ENCODE peak calls at places on chromosome 21, in nine cellular contexts. F is neural progenitor cell, T is fibroblast of mammary gland, B is mesothelial cell of epicardium, G is left ventricle myocardium inferior, V is uterus, W is GM06990, K is body of pancreas, O is cardiac muscle cell. J is an unnamed sample.

GRCh38 chr21:41961282-41961701 is 7.5 kb upstream of the C2CD2 start:
- DNase-seq in K (no peak), T (peak), F (no peak), W (no peak), G (no peak), V (no peak), O (no peak), B (no peak), J (no peak)

GRCh38 chr21:42389449-42389835 is 6.4 kb downstream of the TMPRSS3 start:
- DNase-seq in B (no peak), G (no peak), F (peak), V (no peak), O (no peak), W (no peak), K (peak), T (no peak), J (no peak)

GRCh38 chr21:25329227-25329626 is 278.1 kb downstream of the MRPL39 start:
- DNase-seq in W (no peak), B (no peak), T (peak), F (no peak), K (no peak), V (no peak), O (no peak), G (no peak), J (no peak)

GRCh38 chr21:38420140-38420539 is 78.1 kb downstream of the ERG start:
- DNase-seq in B (no peak), G (no peak), W (no peak), K (no peak), T (peak), V (no peak), F (no peak), O (no peak), J (no peak)

GRCh38 chr21:21458124-21458631 is 460.0 kb downstream of the NCAM2 start:
- DNase-seq in V (no peak), B (no peak), F (no peak), O (no peak), W (no peak), K (no peak), G (no peak), T (no peak), J (no peak)

GRCh38 chr21:31329431-31330143 is 14.5 kb downstream of the TIAM1 start:
- DNase-seq in T (no peak), W (no peak), V (no peak), B (no peak), O (no peak), G (no peak), F (no peak), K (no peak), J (no peak)

GRCh38 chr21:41653944-41654625 is 112.8 kb downstream of the RIPK4 start:
- DNase-seq in G (no peak), B (no peak), K (no peak), W (no peak), V (no peak), F (no peak), T (peak), O (no peak), J (no peak)

GRCh38 chr21:8993284-8993942 is 1528.0 kb upstream of the TPTE start:
- DNase-seq in V (no peak), K (no peak), F (no peak), O (no peak), W (no peak), T (no peak), B (no peak), G (no peak), J (no peak)

GRCh38 chr21:31351973-31352372 is 7.9 kb upstream of the TIAM1 start:
- DNase-seq in K (no peak), G (no peak), V (no peak), W (no peak), T (peak), B (no peak), F (no peak), O (no peak), J (no peak)

GRCh38 chr21:41620982-41621381 is 113.0 kb upstream of the TMPRSS2 start:
- DNase-seq in W (no peak), B (no peak), T (peak), K (no peak), F (no peak), V (no peak), G (no peak), O (no peak), J (no peak)

GRCh38 chr21:39051561-39051949 is 131.7 kb downstream of the PSMG1 start:
- DNase-seq in W (no peak), F (no peak), G (no peak), V (no peak), O (no peak), T (peak), K (no peak), B (no peak), J (no peak)

GRCh38 chr21:30336596-30336995 is 898 bp downstream of the KRTAP27-1 start:
- DNase-seq in V (no peak), B (no peak), K (no peak), T (peak), F (no peak), W (no peak), G (no peak), O (no peak), J (no peak)

GRCh38 chr21:33491373-33492102 is at the start of gene DNAJC28:
- DNase-seq in T (peak), V (peak), O (peak), W (peak), B (peak), G (peak), K (peak), F (peak), J (peak)

GRCh38 chr21:42021751-42022430 is 11.7 kb upstream of the ZBTB21 start:
- DNase-seq in W (no peak), F (peak), O (no peak), K (peak), T (no peak), V (no peak), B (no peak), G (no peak), J (no peak)

GRCh38 chr21:42524341-42525227 is 10.9 kb downstream of the SLC37A1 start:
- DNase-seq in B (no peak), O (peak), K (peak), W (peak), G (peak), F (peak), T (peak), V (peak), J (peak)

GRCh38 chr21:38493549-38494253 is 4.6 kb downstream of the ERG start:
- DNase-seq in V (no peak), F (no peak), T (no peak), G (no peak), O (no peak), B (no peak), K (no peak), W (no peak), J (no peak)

GRCh38 chr21:32496536-32496935 is 84.0 kb downstream of the EVA1C start:
- DNase-seq in W (no peak), T (no peak), V (no peak), O (no peak), K (no peak), B (no peak), G (no peak), F (no peak), J (no peak)

GRCh38 chr21:32726742-32727477 is 903 bp downstream of the SYNJ1 start:
- DNase-seq in B (peak), T (peak), V (peak), F (peak), K (no peak), G (peak), O (peak), W (no peak), J (peak)

GRCh38 chr21:42298657-42299056 is 16.6 kb downstream of the TFF3 start:
- DNase-seq in T (no peak), V (peak), W (no peak), O (no peak), F (no peak), B (no peak), G (no peak), K (no peak), J (no peak)

GRCh38 chr21:39406065-39406464 is 39.5 kb downstream of the LCA5L start:
- DNase-seq in B (no peak), V (no peak), F (no peak), G (no peak), T (no peak), O (no peak), W (no peak), K (no peak), J (no peak)

GRCh38 chr21:38861006-38861405 is 55.3 kb downstream of the ETS2 start:
- DNase-seq in O (no peak), G (peak), W (no peak), F (no peak), T (no peak), B (no peak), V (no peak), K (no peak), J (no peak)

GRCh38 chr21:19468981-19469715 is 1065.6 kb upstream of the TMPRSS15 start:
- DNase-seq in O (no peak), B (no peak), V (no peak), T (no peak), K (no peak), W (no peak), G (no peak), F (no peak), J (no peak)

GRCh38 chr21:25005388-25005787 is 601.9 kb downstream of the MRPL39 start:
- DNase-seq in T (peak), O (no peak), B (no peak), F (no peak), W (no peak), V (no peak), K (no peak), G (no peak), J (no peak)

GRCh38 chr21:43345046-43345745 is 81.7 kb downstream of the SIK1 start:
- DNase-seq in B (no peak), K (no peak), V (no peak), T (no peak), O (no peak), F (no peak), W (no peak), G (no peak), J (no peak)

GRCh38 chr21:41425588-41425953 is 468 bp upstream of the MX1 start:
- DNase-seq in G (no peak), O (no peak), K (no peak), B (no peak), F (no peak), T (no peak), W (no peak), V (no peak), J (no peak)

GRCh38 chr21:33651965-33652680 is 9.8 kb downstream of the ITSN1 start:
- DNase-seq in B (no peak), V (no peak), W (no peak), T (no peak), F (no peak), G (no peak), O (peak), K (no peak), J (no peak)

GRCh38 chr21:35974801-35975200 is 85.5 kb downstream of the SETD4 start:
- DNase-seq in B (no peak), F (no peak), O (no peak), T (peak), V (no peak), G (no peak), W (no peak), K (peak), J (no peak)

GRCh38 chr21:35980821-35981220 is 79.5 kb downstream of the SETD4 start:
- DNase-seq in W (no peak), O (no peak), T (no peak), K (no peak), F (no peak), B (no peak), G (no peak), V (no peak), J (no peak)

GRCh38 chr21:35976481-35976880 is 83.8 kb downstream of the SETD4 start:
- DNase-seq in K (no peak), T (no peak), F (no peak), G (no peak), V (no peak), O (no peak), B (no peak), W (no peak), J (no peak)

GRCh38 chr21:35981514-35982070 is 78.7 kb downstream of the SETD4 start:
- DNase-seq in B (no peak), G (no peak), K (no peak), O (no peak), W (no peak), V (no peak), F (no peak), T (no peak), J (no peak)

GRCh38 chr21:35976929-35977328 is 83.4 kb downstream of the SETD4 start:
- DNase-seq in O (no peak), K (no peak), F (no peak), G (no peak), V (no peak), W (no peak), B (no peak), T (no peak), J (no peak)
- TF ChIP-seq CTCF in O (no peak), K (no peak), F (no peak), G (no peak), V (no peak), W (no peak), B (no peak), T (no peak), J (no peak)

GRCh38 chr21:46323710-46324389 is at the start of the genes C21orf58 and PCNT:
- DNase-seq in O (peak), B (peak), W (peak), K (peak), F (peak), T (peak), V (peak), G (peak), J (peak)

GRCh38 chr21:46326110-46326703 is 2.3 kb downstream of the PCNT start:
- DNase-seq in V (no peak), K (no peak), O (no peak), T (no peak), W (no peak), B (no peak), G (no peak), F (no peak), J (no peak)

GRCh38 chr21:46323227-46323709 is 402 bp downstream of the C21orf58 start:
- DNase-seq in T (no peak), K (no peak), F (peak), V (no peak), W (no peak), G (no peak), B (no peak), O (peak), J (peak)

GRCh38 chr21:46324390-46325072 is 575 bp downstream of the PCNT start:
- DNase-seq in F (peak), G (peak), K (peak), B (peak), V (peak), O (peak), W (peak), T (peak), J (peak)

GRCh38 chr21:46325073-46325912 is 1.3 kb downstream of the PCNT start:
- DNase-seq in V (peak), F (peak), B (peak), G (peak), W (peak), T (peak), O (peak), K (peak), J (peak)
- TF ChIP-seq CTCF in V (no peak), F (peak), B (no peak), G (peak), W (peak), T (peak), O (peak), K (peak), J (peak)

GRCh38 chr21:29154270-29154669 is 23.8 kb downstream of the MAP3K7CL start:
- DNase-seq in O (no peak), T (no peak), W (no peak), G (no peak), F (no peak), K (no peak), B (no peak), V (no peak), J (no peak)

GRCh38 chr21:29152936-29153335 is 22.5 kb downstream of the MAP3K7CL start:
- DNase-seq in G (no peak), T (peak), O (no peak), B (no peak), V (no peak), W (no peak), K (no peak), F (no peak), J (no peak)

GRCh38 chr21:29155933-29156260 is 25.5 kb downstream of the MAP3K7CL start:
- DNase-seq in V (no peak), W (no peak), F (no peak), B (no peak), T (no peak), O (no peak), G (no peak), K (no peak), J (no peak)

GRCh38 chr21:29157084-29157483 is 26.6 kb downstream of the MAP3K7CL start:
- DNase-seq in V (no peak), F (no peak), G (no peak), T (no peak), W (no peak), K (no peak), O (no peak), B (no peak), J (no peak)

GRCh38 chr21:29155118-29155932 is 24.9 kb downstream of the MAP3K7CL start:
- DNase-seq in K (peak), T (peak), F (peak), W (no peak), O (peak), B (no peak), V (peak), G (peak), J (no peak)
- TF ChIP-seq CTCF in K (no peak), T (no peak), F (no peak), W (no peak), O (peak), B (no peak), V (no peak), G (peak), J (no peak)

GRCh38 chr21:29306920-29307319 is 8.2 kb downstream of the BACH1 start:
- DNase-seq in F (no peak), T (no peak), K (no peak), G (no peak), W (no peak), V (no peak), B (no peak), O (no peak), J (no peak)

GRCh38 chr21:29305068-29305467 is 6.3 kb downstream of the BACH1 start:
- DNase-seq in F (no peak), G (no peak), T (peak), V (no peak), W (no peak), K (no peak), B (no peak), O (no peak), J (no peak)

GRCh38 chr21:29303301-29303700 is 4.6 kb downstream of the BACH1 start:
- DNase-seq in O (no peak), W (no peak), K (no peak), B (no peak), G (no peak), F (no peak), T (no peak), V (no peak), J (no peak)

GRCh38 chr21:29304577-29304976 is 5.9 kb downstream of the BACH1 start:
- DNase-seq in W (no peak), T (no peak), B (no peak), O (no peak), K (no peak), F (no peak), G (no peak), V (no peak), J (no peak)

GRCh38 chr21:29305561-29305960 is 6.8 kb downstream of the BACH1 start:
- DNase-seq in V (no peak), O (no peak), W (no peak), T (no peak), K (no peak), B (no peak), G (no peak), F (no peak), J (no peak)
- TF ChIP-seq CTCF in V (no peak), O (no peak), W (no peak), T (no peak), K (no peak), B (no peak), G (no peak), F (no peak), J (no peak)

GRCh38 chr21:15233611-15234010 is 168.8 kb upstream of the NRIP1 start:
- DNase-seq in W (no peak), T (no peak), K (no peak), O (no peak), F (no peak), B (no peak), V (no peak), G (no peak), J (no peak)

GRCh38 chr21:15240846-15241245 is 176.0 kb upstream of the NRIP1 start:
- DNase-seq in K (no peak), B (no peak), T (no peak), W (no peak), F (no peak), O (no peak), V (no peak), G (no peak), J (no peak)

DNA sequence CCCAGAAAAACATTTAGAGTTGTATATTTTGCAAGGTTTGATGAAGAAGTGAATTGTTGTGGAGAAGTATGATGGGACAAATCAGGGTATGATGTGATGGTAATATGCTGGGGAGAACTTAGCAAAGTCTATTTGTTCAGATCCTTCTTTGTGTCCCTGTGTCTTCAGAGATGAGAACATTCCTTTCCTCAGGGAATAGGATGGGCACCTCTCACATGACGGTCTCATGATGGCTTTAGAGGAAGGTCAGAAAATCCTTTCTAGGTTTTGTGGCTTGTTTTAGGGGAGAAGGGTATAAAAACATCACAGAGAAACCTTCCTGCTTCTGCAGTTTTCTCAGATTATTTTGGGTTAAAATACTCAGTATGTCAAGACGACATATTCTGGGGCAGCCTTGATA is 171.3 kb upstream of the NRIP1 start:
- DNase-seq in B (no peak), T (no peak), K (no peak), W (no peak), F (no peak), V (no peak), G (no peak), O (no peak), J (no peak)
- TF ChIP-seq CTCF in B (no peak), T (no peak), K (no peak), W (no peak), F (no peak), V (no peak), G (no peak), O (no peak), J (no peak)

GRCh38 chr21:26717146-26717739 is 128.0 kb downstream of the ADAMTS1 start:
- DNase-seq in K (no peak), O (peak), B (no peak), F (no peak), G (no peak), T (peak), W (no peak), V (no peak), J (peak)
- TF ChIP-seq CTCF in K (peak), O (peak), B (peak), F (peak), G (peak), T (peak), W (peak), V (peak), J (peak)

DNA sequence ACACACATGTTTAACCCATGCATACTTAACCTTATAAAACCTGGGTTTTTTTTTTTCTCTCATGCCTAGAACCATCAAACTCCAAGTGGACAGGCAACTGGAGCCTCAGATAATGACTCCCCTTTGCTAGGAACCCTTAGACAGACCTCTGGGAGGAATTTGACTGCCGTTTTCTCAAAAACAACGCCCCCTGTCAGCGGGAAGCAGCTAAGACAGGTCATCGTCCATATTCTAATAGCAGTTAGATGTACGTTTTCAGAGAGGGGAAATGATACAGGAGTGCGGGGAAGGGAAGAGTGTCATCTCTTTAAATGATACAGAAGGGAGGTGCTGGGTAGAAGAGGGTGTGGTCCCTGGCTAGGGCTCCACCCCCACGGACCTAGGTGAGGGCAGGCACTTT is 34.7 kb downstream of the LRRC3 start:
- DNase-seq in V (no peak), G (no peak), O (no peak), W (no peak), K (no peak), T (no peak), F (peak), B (no peak), J (no peak)
- TF ChIP-seq CTCF in V (no peak), G (no peak), O (peak), W (peak), K (no peak), T (peak), F (peak), B (no peak), J (no peak)

GRCh38 chr21:34795152-34796141 is 126.7 kb downstream of the CLIC6 start:
- DNase-seq in O (no peak), G (no peak), K (no peak), V (no peak), W (no peak), F (no peak), T (peak), B (no peak), J (no peak)
- TF ChIP-seq CTCF in O (no peak), G (peak), K (no peak), V (no peak), W (no peak), F (no peak), T (peak), B (no peak), J (no peak)

J was measured in GM10248.